ENCODE peak calls at places on chromosome 16, in nine cellular contexts. K is prostate gland; O is CD4-positive, alpha-beta T cell; F is HFF-Myc; H is psoas muscle; P is mammary epithelial cell; B is mucosa of descending colon; Z is kidney epithelial cell; W is B cell. T is an unnamed sample.

GRCh38 chr16:82987767-82988166 is 361.0 kb downstream of the CDH13 start:
- DNase-seq in H (no peak), F (no peak), Z (peak), W (no peak), B (no peak), P (peak), K (no peak), O (no peak), T (no peak)

GRCh38 chr16:46765050-46765449 is 16.9 kb upstream of the MYLK3 start:
- DNase-seq in H (no peak), Z (peak), O (no peak), W (no peak), B (no peak), K (no peak), P (peak), F (no peak), T (no peak)

GRCh38 chr16:84497836-84498610 is 6.4 kb downstream of the MEAK7 start:
- DNase-seq in W (no peak), B (no peak), O (no peak), K (no peak), Z (no peak), P (no peak), F (no peak), H (no peak), T (no peak)

GRCh38 chr16:8720080-8720966 is 45.9 kb downstream of the ABAT start:
- DNase-seq in O (no peak), F (no peak), P (no peak), H (no peak), K (no peak), W (no peak), B (no peak), Z (peak), T (no peak)

GRCh38 chr16:29992371-29992967 is 2.9 kb downstream of the HIRIP3 start:
- DNase-seq in K (no peak), O (no peak), F (no peak), P (no peak), W (no peak), B (no peak), H (no peak), Z (no peak), T (no peak)

GRCh38 chr16:84928679-84929420 is 82.5 kb downstream of the ZDHHC7 start:
- DNase-seq in O (no peak), W (no peak), P (no peak), H (peak), B (peak), Z (no peak), F (no peak), K (no peak), T (peak)

GRCh38 chr16:58426960-58427359 is 34.7 kb downstream of the GINS3 start:
- DNase-seq in K (no peak), W (no peak), H (no peak), O (no peak), B (no peak), Z (no peak), P (no peak), F (no peak), T (no peak)

GRCh38 chr16:64122177-64122576 is 999.7 kb downstream of the CDH11 start:
- DNase-seq in K (peak), H (no peak), F (no peak), Z (no peak), O (no peak), W (no peak), B (no peak), P (peak), T (no peak)

GRCh38 chr16:1331712-1332617 is 1.5 kb upstream of the BAIAP3 start:
- DNase-seq in K (peak), W (peak), O (no peak), B (peak), F (peak), H (peak), P (peak), Z (peak), T (peak)

GRCh38 chr16:78844682-78845081 is 745.2 kb downstream of the WWOX start:
- DNase-seq in F (no peak), K (no peak), Z (no peak), B (no peak), W (no peak), O (no peak), H (no peak), P (no peak), T (no peak)

GRCh38 chr16:20799599-20799998 is 6.7 kb downstream of the ERI2 start:
- DNase-seq in O (no peak), H (no peak), P (no peak), F (no peak), Z (no peak), B (no peak), W (no peak), K (no peak), T (no peak)

GRCh38 chr16:83842755-83843507 is 35.2 kb downstream of the HSBP1 start:
- DNase-seq in W (peak), Z (no peak), B (no peak), P (no peak), F (no peak), K (no peak), O (no peak), H (no peak), T (no peak)

GRCh38 chr16:31529398-31530312 is 2.0 kb downstream of the AHSP start:
- DNase-seq in B (no peak), K (no peak), Z (no peak), O (no peak), P (no peak), F (no peak), H (no peak), W (no peak), T (no peak)

GRCh38 chr16:50430076-50430475 is 61.3 kb upstream of the BRD7 start:
- DNase-seq in W (no peak), K (no peak), B (no peak), H (no peak), Z (no peak), P (no peak), O (no peak), F (no peak), T (no peak)

GRCh38 chr16:64412578-64413280 is 709.1 kb downstream of the CDH11 start:
- DNase-seq in W (no peak), H (no peak), B (no peak), P (peak), Z (peak), F (no peak), K (no peak), O (no peak), T (no peak)

GRCh38 chr16:89363621-89364393 is 126.6 kb downstream of the ANKRD11 start:
- DNase-seq in K (no peak), H (peak), O (no peak), Z (no peak), P (peak), F (peak), B (no peak), W (no peak), T (no peak)

GRCh38 chr16:85048921-85049562 is 21.4 kb downstream of the KIAA0513 start:
- DNase-seq in H (peak), B (no peak), F (no peak), Z (no peak), K (no peak), P (no peak), O (no peak), W (no peak), T (no peak)

GRCh38 chr16:73154063-73154870 is 106.3 kb upstream of the ZFHX3 start:
- DNase-seq in B (no peak), Z (no peak), K (no peak), O (no peak), W (no peak), H (peak), F (no peak), P (no peak), T (no peak)

GRCh38 chr16:66580605-66581209 is 1.4 kb downstream of the CMTM2 start:
- DNase-seq in B (no peak), K (no peak), O (no peak), W (no peak), P (peak), Z (peak), H (no peak), F (peak), T (no peak)

GRCh38 chr16:8667492-8667891 is 6.9 kb upstream of the ABAT start:
- DNase-seq in P (no peak), Z (no peak), F (no peak), H (no peak), K (no peak), W (no peak), O (no peak), B (no peak), T (no peak)

GRCh38 chr16:16143941-16144340 is 79.4 kb downstream of the ABCC6 start:
- DNase-seq in H (no peak), K (no peak), B (no peak), O (no peak), W (no peak), Z (no peak), F (no peak), P (no peak), T (no peak)

GRCh38 chr16:78695371-78695770 is 595.9 kb downstream of the WWOX start:
- DNase-seq in H (no peak), F (no peak), K (no peak), P (no peak), B (no peak), O (no peak), Z (no peak), W (no peak), T (no peak)

GRCh38 chr16:65576631-65577030 is 454.8 kb upstream of the CDH11 start:
- DNase-seq in W (no peak), K (no peak), Z (no peak), O (no peak), F (no peak), P (no peak), H (no peak), B (no peak), T (no peak)

GRCh38 chr16:12119562-12119961 is 143.0 kb downstream of the SNX29 start:
- DNase-seq in K (no peak), F (no peak), B (no peak), H (no peak), P (peak), O (no peak), W (no peak), Z (no peak), T (no peak)

GRCh38 chr16:61228371-61228770 is 807.9 kb downstream of the CDH8 start:
- DNase-seq in W (no peak), K (no peak), F (no peak), P (no peak), Z (no peak), O (no peak), H (no peak), B (no peak), T (no peak)

GRCh38 chr16:3514621-3515020 is 13.8 kb downstream of the CLUAP1 start:
- DNase-seq in O (no peak), B (no peak), F (no peak), W (no peak), H (no peak), K (no peak), Z (no peak), P (peak), T (no peak)

GRCh38 chr16:8951447-8952280 is 12.0 kb downstream of the USP7 start:
- DNase-seq in W (peak), F (no peak), O (no peak), B (no peak), P (no peak), H (no peak), Z (no peak), K (no peak), T (no peak)

GRCh38 chr16:53549970-53550406 is 47.0 kb upstream of the AKTIP start:
- DNase-seq in Z (peak), K (peak), P (peak), B (peak), W (peak), O (peak), F (peak), H (no peak), T (peak)

GRCh38 chr16:89860747-89861304 is 12.6 kb upstream of the TCF25 start:
- DNase-seq in O (peak), K (peak), F (no peak), H (peak), B (peak), Z (no peak), P (peak), W (peak), T (peak)

GRCh38 chr16:87653234-87653633 is 50.9 kb downstream of the JPH3 start:
- DNase-seq in O (no peak), K (no peak), W (no peak), H (no peak), F (no peak), Z (no peak), B (no peak), P (no peak), T (no peak)
- TF ChIP-seq CTCF in O (no peak), K (no peak), W (peak), H (no peak), F (peak), Z (peak), B (no peak), P (peak), T (no peak)

GRCh38 chr16:71456801-71457200 is 5.2 kb downstream of the ZNF23 start:
- DNase-seq in O (no peak), P (no peak), Z (no peak), B (no peak), W (no peak), K (peak), F (no peak), H (no peak), T (no peak)

GRCh38 chr16:71460246-71460645 is 1.8 kb downstream of the ZNF23 start:
- DNase-seq in W (no peak), F (peak), H (no peak), P (peak), K (no peak), B (no peak), Z (no peak), O (no peak), T (no peak)

GRCh38 chr16:71459510-71459909 is 2.5 kb downstream of the ZNF23 start:
- DNase-seq in Z (no peak), B (no peak), P (no peak), O (no peak), K (no peak), F (no peak), W (no peak), H (no peak), T (no peak)

GRCh38 chr16:71467810-71468209 is 5.8 kb upstream of the ZNF23 start:
- DNase-seq in W (no peak), O (peak), Z (no peak), F (no peak), K (no peak), B (peak), P (peak), H (no peak), T (no peak)

GRCh38 chr16:71461686-71462648 is at the start of gene ZNF23:
- DNase-seq in P (peak), Z (no peak), K (peak), B (peak), F (no peak), O (peak), W (peak), H (peak), T (peak)
- TF ChIP-seq CTCF in P (no peak), Z (no peak), K (no peak), B (no peak), F (no peak), O (peak), W (peak), H (peak), T (no peak)

DNA sequence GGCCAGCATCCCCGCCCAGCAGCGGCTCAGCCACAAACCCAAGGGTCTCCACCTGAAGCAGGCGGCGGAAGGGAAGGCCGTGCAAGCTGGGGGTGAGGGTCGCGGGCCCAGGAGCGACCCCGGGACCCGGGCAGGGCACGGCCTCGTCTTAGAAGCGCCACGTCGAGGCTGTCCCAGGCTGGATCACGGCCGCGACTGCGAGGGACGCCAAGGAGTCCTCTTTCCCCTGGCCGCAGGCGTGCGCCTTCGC is 535 bp upstream of the CCNF start:
- DNase-seq in O (no peak), H (no peak), W (no peak), P (no peak), Z (no peak), B (no peak), K (no peak), F (no peak), T (no peak)
- TF ChIP-seq CTCF in O (no peak), H (no peak), W (no peak), P (no peak), Z (no peak), B (no peak), K (no peak), F (no peak), T (no peak)

DNA sequence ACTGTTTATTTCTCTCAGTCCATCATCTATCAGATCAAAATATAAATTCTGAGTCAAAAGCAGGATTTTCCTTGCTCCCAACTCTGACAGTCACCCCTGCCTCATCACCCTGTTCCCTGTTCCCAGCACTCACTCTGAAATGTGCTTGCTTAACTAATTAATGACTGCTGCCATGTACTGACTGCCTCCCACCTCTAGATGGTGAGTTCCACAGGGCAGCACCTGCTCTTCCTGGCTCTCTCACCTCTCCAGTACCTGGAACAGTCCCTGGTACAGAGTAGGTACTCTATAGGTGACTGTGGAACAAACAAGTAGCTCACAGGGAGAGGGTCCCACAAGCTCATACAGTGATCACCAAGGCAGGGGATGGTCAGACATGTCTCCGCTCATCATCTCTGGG is 114.3 kb upstream of the C16orf82 start:
- DNase-seq in P (no peak), K (no peak), O (no peak), W (no peak), B (no peak), H (no peak), F (no peak), Z (no peak), T (no peak)
- TF ChIP-seq CTCF in P (no peak), K (no peak), O (no peak), W (no peak), B (no peak), H (no peak), F (no peak), Z (no peak), T (no peak)

DNA sequence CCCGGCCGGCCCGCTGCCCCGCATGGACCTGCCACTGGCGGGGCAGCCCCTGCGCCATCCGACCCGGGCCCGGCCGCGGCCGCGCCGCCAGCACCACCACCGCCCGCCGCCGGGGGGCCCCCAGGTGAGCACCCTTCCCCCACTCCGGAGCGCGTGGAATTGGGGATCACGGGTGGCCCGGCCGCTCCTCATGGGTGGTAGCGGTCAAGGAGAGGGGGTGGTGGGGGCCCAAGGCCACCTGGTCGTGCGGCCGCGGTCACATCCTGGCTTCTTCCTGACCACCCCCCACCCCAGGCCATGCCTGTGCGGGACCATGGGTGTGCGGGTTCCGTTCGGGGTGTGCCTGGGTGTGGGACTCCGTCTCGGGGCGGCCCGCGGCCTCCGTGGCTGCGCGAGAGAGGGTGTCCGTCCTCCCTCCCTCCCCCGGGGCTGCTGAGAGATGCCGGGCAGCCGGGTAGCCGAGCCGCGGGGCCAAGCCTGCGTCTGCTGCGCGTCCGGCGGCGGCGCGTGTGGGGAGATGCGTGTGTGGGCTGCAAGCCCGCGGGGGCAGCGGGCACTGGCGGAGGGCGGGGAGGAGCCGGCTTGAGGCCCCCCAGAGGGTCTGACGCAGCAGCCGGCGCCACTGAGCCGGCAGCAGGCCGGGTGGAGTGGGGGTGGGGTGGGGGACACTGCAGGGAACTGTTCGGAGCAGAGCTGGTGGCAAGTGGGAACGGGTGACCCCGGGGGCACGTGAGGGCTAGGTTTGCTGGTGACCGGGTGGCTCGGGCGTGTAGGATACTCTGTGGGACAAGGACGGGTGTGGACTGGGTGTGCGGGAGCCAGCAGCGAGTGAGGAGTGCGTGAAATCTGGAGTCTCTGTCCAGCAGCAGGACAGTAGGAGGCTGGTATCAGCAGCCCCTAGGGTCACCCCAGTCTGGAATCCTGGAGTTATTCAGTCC is 6.7 kb downstream of the ACD start:
- DNase-seq in O (no peak), F (no peak), H (peak), P (no peak), B (no peak), W (no peak), K (no peak), Z (no peak), T (no peak)
- TF ChIP-seq CTCF in O (no peak), F (no peak), H (peak), P (peak), B (no peak), W (no peak), K (no peak), Z (peak), T (no peak)

DNA sequence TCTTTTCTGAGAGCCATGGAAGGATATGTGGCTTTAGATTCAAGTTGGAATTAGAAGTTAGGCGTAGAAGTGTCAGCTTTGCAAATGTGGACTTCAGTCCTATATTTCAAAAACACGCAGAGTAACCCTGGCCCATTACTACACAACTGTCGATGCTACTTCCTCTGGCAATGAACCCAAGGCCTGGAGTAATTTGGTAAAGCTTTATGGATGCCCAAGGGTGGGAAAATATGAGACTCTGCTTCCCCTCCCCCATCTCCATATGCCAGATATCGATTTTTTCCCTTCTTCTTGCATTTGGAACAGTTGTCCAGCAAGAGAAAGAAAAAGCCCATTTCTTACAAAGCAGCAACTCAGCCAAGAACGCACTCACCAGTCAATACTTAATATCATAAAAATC is 2.9 kb upstream of the MAP1LC3B start:
- DNase-seq in O (no peak), W (no peak), P (no peak), K (no peak), H (no peak), F (no peak), B (no peak), Z (no peak), T (no peak)
- TF ChIP-seq CTCF in O (no peak), W (no peak), P (no peak), K (no peak), H (no peak), F (no peak), B (no peak), Z (no peak), T (no peak)

GRCh38 chr16:70808371-70808770 is 7.4 kb upstream of the VAC14 start:
- DNase-seq in B (no peak), O (no peak), F (no peak), P (no peak), W (no peak), Z (no peak), H (no peak), K (no peak), T (no peak)
- TF ChIP-seq CTCF in B (no peak), O (no peak), F (peak), P (peak), W (no peak), Z (no peak), H (no peak), K (no peak), T (no peak)

DNA sequence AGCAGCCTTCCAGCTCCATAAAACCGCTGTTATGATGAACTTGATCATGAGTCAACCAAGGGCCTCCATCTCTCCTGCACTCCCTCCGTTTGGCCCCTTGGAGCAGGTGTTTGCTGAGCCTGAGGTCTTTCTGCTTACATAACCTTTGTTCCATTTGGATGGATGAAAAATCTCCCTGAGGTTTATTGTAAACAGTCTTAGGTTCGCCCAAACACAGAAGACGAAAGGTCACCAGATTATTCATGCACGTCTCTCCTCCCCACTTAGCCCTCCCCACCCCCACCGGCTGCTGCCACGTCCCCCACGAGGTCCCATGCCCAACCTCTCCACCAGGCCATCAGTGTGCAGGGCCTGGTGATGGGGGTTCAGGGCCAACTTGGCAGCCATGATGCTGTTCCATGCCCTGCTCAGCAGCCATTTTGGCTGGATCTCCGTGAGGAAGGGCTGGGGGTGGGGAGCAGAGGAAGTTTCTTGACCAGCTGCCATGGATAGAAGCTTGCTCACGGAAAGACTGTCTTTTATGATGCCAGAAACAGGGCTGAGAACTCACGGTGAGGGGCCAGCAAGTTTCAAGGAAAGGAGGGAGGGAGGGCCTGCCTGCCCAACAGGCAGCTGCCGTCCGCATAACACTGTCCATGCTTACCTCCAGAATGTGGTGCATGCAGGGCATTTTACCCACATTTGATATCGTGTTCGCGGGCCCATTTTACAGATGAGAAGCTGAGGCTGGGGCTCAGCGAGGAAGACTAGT is 47.8 kb upstream of the FOXF1 start:
- DNase-seq in Z (no peak), P (no peak), F (no peak), W (no peak), H (no peak), K (no peak), B (peak), O (no peak), T (peak)
- TF ChIP-seq CTCF in Z (no peak), P (no peak), F (no peak), W (no peak), H (no peak), K (no peak), B (no peak), O (no peak), T (no peak)